ENCODE peak calls at places on chromosome 9, in five cellular contexts. X is tibial artery; H is skeletal muscle cell; T is caudate nucleus; K is stimulated activated naive CD8-positive, alpha-beta T cell treated with anti-CD3 and anti-CD28 coated beads, Interleukin-15, Interleukin-2, amounts not matched to agents 100 U/mL and 50 U/mL, for 24 hours. Y is an unnamed sample.

GRCh38 chr9:136095495-136096058 is 488 bp upstream of the NACC2 start:
- DNase-seq in K (no peak), H (no peak), T (no peak), X (no peak), Y (no peak)

GRCh38 chr9:127778280-127779135 is at the start of gene SH2D3C:
- DNase-seq in X (no peak), H (peak), T (no peak), K (peak), Y (no peak)

GRCh38 chr9:14652729-14653377 is 40.4 kb downstream of the ZDHHC21 start:
- DNase-seq in H (no peak), X (no peak), K (no peak), T (no peak), Y (no peak)

GRCh38 chr9:89854715-89855475 is 250.1 kb downstream of the GADD45G start:
- DNase-seq in T (no peak), H (no peak), X (no peak), K (no peak), Y (peak)

GRCh38 chr9:84978761-84979160 is 309.2 kb downstream of the NTRK2 start:
- DNase-seq in T (no peak), X (no peak), K (no peak), H (no peak), Y (no peak)

GRCh38 chr9:134002796-134003195 is 10.7 kb upstream of the VAV2 start:
- DNase-seq in T (no peak), K (no peak), X (no peak), H (no peak), Y (no peak)

GRCh38 chr9:137370865-137371520 is 52.0 kb downstream of the EXD3 start:
- DNase-seq in X (no peak), H (no peak), K (no peak), T (no peak), Y (peak)

GRCh38 chr9:97555164-97555563 is 53.7 kb downstream of the TMOD1 start:
- DNase-seq in T (no peak), K (no peak), H (no peak), X (peak), Y (peak)

GRCh38 chr9:131728961-131729360 is 10.9 kb downstream of the RAPGEF1 start:
- DNase-seq in H (no peak), T (no peak), X (no peak), K (peak), Y (no peak)

GRCh38 chr9:99894826-99895225 is 11.6 kb upstream of the STX17 start:
- DNase-seq in T (no peak), X (no peak), H (no peak), K (no peak), Y (no peak)

GRCh38 chr9:126150411-126151030 is 176.1 kb upstream of the MVB12B start:
- DNase-seq in X (no peak), K (no peak), H (no peak), T (no peak), Y (no peak)

GRCh38 chr9:131670247-131670681 is 69.6 kb downstream of the RAPGEF1 start:
- DNase-seq in X (peak), T (no peak), H (no peak), K (no peak), Y (no peak)

GRCh38 chr9:23438299-23438907 is 387.6 kb downstream of the ELAVL2 start:
- DNase-seq in X (no peak), T (no peak), H (no peak), K (no peak), Y (no peak)

Y was measured in sciatic nerve.